ENCODE peak calls at places on chromosomes 1 and 21, in six cellular contexts. E is mesendoderm, V is IMR-90, L is neuronal stem cell, S is trophoblast cell, G is H1. Z is an unnamed sample.

GRCh38 chr1:201711101-201711597 is 117.8 kb upstream of the IPO9 start:
- DNase-seq in E (no peak), V (no peak), L (no peak), S (no peak), G (no peak), Z (no peak)

GRCh38 chr1:216935901-216936300 is 212.7 kb upstream of the ESRRG start:
- DNase-seq in E (no peak), V (no peak), L (no peak), S (no peak), G (no peak), Z (no peak)

GRCh38 chr1:179591592-179592580 is at the start of gene TDRD5:
- DNase-seq in E (peak; percentile 52), V (no peak), L (no peak), S (peak; percentile 54), G (no peak), Z (no peak)

GRCh38 chr1:66438062-66438970 is 95.6 kb upstream of the SGIP1 start:
- DNase-seq in E (no peak), V (no peak), L (no peak), S (no peak), G (no peak), Z (no peak)

GRCh38 chr1:153968000-153968363 is 280 bp downstream of the CREB3L4 start:
- DNase-seq in E (no peak), V (no peak), L (no peak), S (no peak), G (no peak), Z (no peak)

GRCh38 chr21:19236209-19236608 is 832.6 kb upstream of the TMPRSS15 start:
- DNase-seq in E (no peak), V (no peak), L (no peak), S (no peak), G (no peak), Z (no peak)

GRCh38 chr1:2135866-2136265 is 58.7 kb downstream of the FAAP20 start:
- DNase-seq in E (no peak), V (no peak), L (no peak), S (no peak), G (no peak), Z (no peak)

GRCh38 chr1:162215902-162216301 is 146.4 kb downstream of the NOS1AP start:
- DNase-seq in E (peak; percentile 71), V (no peak), L (no peak), S (no peak), G (no peak), Z (no peak)

GRCh38 chr1:94582578-94582977 is 41.0 kb upstream of the F3 start:
- DNase-seq in E (no peak), V (no peak), L (no peak), S (no peak), G (no peak), Z (no peak)

GRCh38 chr21:40445349-40445921 is 401.5 kb downstream of the DSCAM start:
- DNase-seq in E (no peak), V (no peak), L (no peak), S (no peak), G (no peak), Z (no peak)

GRCh38 chr1:33377750-33378149 is 53.1 kb downstream of the PHC2 start:
- DNase-seq in E (no peak), V (peak; percentile 45), L (no peak), S (no peak), G (no peak), Z (no peak)

GRCh38 chr1:172350781-172351180 is 69.7 kb upstream of the C1orf105 start:
- DNase-seq in E (no peak), V (no peak), L (no peak), S (no peak), G (no peak), Z (peak; percentile 29)

GRCh38 chr1:60065199-60065598 is 8.4 kb downstream of the C1orf87 start:
- DNase-seq in E (no peak), V (no peak), L (no peak), S (no peak), G (no peak), Z (no peak)

GRCh38 chr1:10703702-10704101 is 92.7 kb downstream of the CASZ1 start:
- DNase-seq in E (no peak), V (no peak), L (no peak), S (no peak), G (no peak), Z (no peak)

GRCh38 chr21:33111577-33111976 is 41.6 kb downstream of the OLIG1 start:
- DNase-seq in E (no peak), V (no peak), L (no peak), S (no peak), G (no peak), Z (no peak)

GRCh38 chr1:38026592-38027200 is 14.2 kb downstream of the UTP11 start:
- DNase-seq in E (peak; percentile 77), V (peak; percentile 57), L (no peak), S (peak; percentile 38), G (no peak), Z (peak; percentile 70)

GRCh38 chr21:33047231-33047630 is 21.5 kb downstream of the OLIG2 start:
- DNase-seq in E (no peak), V (peak; percentile 72), L (no peak), S (no peak), G (no peak), Z (no peak)

GRCh38 chr1:196180847-196181593 is 427.2 kb downstream of the KCNT2 start:
- DNase-seq in E (peak; percentile 39), V (peak; percentile 98), L (no peak), S (no peak), G (peak; percentile 3), Z (peak; percentile 98)

GRCh38 chr1:156122519-156123355 is 8.2 kb downstream of the LMNA start:
- DNase-seq in E (peak; percentile 56), V (peak; percentile 92), L (no peak), S (peak; percentile 76), G (no peak), Z (peak; percentile 94)

GRCh38 chr1:47440052-47440848 is 2.4 kb downstream of the FOXD2 start:
- DNase-seq in E (no peak), V (no peak), L (no peak), S (no peak), G (no peak), Z (no peak)

GRCh38 chr1:31795801-31796621 is 19.8 kb downstream of the SPOCD1 start:
- DNase-seq in E (no peak), V (peak; percentile 87), L (no peak), S (no peak), G (no peak), Z (peak; percentile 71)

GRCh38 chr1:106568575-106568974 is 487.9 kb upstream of the PRMT6 start:
- DNase-seq in E (no peak), V (no peak), L (no peak), S (no peak), G (no peak), Z (no peak)

GRCh38 chr1:234683856-234684632 is 74.1 kb upstream of the IRF2BP2 start:
- DNase-seq in E (peak; percentile 95), V (peak; percentile 75), L (no peak), S (peak; percentile 84), G (no peak), Z (peak; percentile 85)

GRCh38 chr1:83954301-83954823 is 44.6 kb downstream of the TTLL7 start:
- DNase-seq in E (no peak), V (no peak), L (no peak), S (no peak), G (no peak), Z (no peak)

GRCh38 chr1:170685166-170685565 is 21.2 kb downstream of the PRRX1 start:
- DNase-seq in E (no peak), V (peak; percentile 94), L (no peak), S (no peak), G (no peak), Z (no peak)

GRCh38 chr1:20279507-20279906 is 11.2 kb upstream of the VWA5B1 start:
- DNase-seq in E (peak; percentile 73), V (peak; percentile 60), L (no peak), S (no peak), G (no peak), Z (peak; percentile 35)

GRCh38 chr1:211632808-211633522 is 42.5 kb downstream of the NEK2 start:
- DNase-seq in E (no peak), V (peak; percentile 89), L (no peak), S (no peak), G (no peak), Z (peak; percentile 47)

GRCh38 chr1:35838693-35839245 is 31.0 kb downstream of the AGO4 start:
- DNase-seq in E (no peak), V (no peak), L (no peak), S (no peak), G (no peak), Z (no peak)

GRCh38 chr1:35833424-35833823 is 25.6 kb downstream of the AGO4 start:
- DNase-seq in E (no peak), V (no peak), L (no peak), S (no peak), G (no peak), Z (no peak)

GRCh38 chr1:35834218-35834617 is 26.4 kb downstream of the AGO4 start:
- DNase-seq in E (no peak), V (no peak), L (no peak), S (no peak), G (no peak), Z (no peak)

GRCh38 chr1:35835398-35835797 is 27.6 kb downstream of the AGO4 start:
- DNase-seq in E (no peak), V (no peak), L (no peak), S (no peak), G (no peak), Z (no peak)

DNA sequence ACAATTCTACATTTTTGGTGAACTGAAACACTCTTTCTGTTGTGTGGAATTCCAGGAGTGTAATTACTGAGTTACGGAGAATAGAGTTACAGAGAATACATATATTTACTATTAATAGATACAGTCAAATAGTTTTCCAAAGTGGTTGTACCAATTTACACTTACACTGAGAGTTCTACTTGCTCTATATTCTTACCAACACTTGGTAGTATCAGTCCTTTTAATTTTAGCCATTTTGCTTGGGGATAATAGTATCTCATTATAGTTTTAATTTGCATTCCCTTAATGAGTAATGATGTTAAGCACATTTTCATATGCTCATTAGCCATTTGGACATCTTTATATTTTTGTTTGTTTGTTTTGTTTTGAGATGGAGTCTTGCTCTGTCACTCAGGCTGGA is 28.9 kb downstream of the AGO4 start:
- DNase-seq in E (no peak), V (no peak), L (no peak), S (no peak), G (no peak), Z (no peak)
- H3K36me3 ChIP-seq in E (no peaks in the 10 kb centered on the region), V (peaks cover 31% of the 10 kb centered on the region), L (peaks cover 15% of the 10 kb centered on the region), S (peaks cover 17% of the 10 kb centered on the region), G (peaks cover 11% of the 10 kb centered on the region), Z (peaks cover 84% of the 10 kb centered on the region)

GRCh38 chr21:25735221-25735894 is 586 bp downstream of the GABPA start:
- DNase-seq in E (peak; percentile 83), V (peak; percentile 88), L (peak; percentile 77), S (no peak), G (peak; percentile 66), Z (peak; percentile 95)
- H2BK5ac ChIP-seq in E (peak overlapping the region; percentile 99), V (peak overlapping the region; percentile 99), L (peak overlapping the region; percentile 97), S (peak overlapping the region; percentile 98), G (peak overlapping the region; percentile 98), Z (peak overlapping the region; percentile 96)

GRCh38 chr1:236687273-236687672 is 974 bp downstream of the ACTN2 start:
- DNase-seq in E (no peak), V (no peak), L (no peak), S (no peak), G (no peak), Z (no peak)
- H3K36me3 ChIP-seq in E (no peaks in the 10 kb centered on the region), V (no peaks in the 10 kb centered on the region), L (no peaks in the 10 kb centered on the region), S (no peaks in the 10 kb centered on the region), G (no peaks in the 10 kb centered on the region), Z (no peaks in the 10 kb centered on the region)

GRCh38 chr1:50426108-50426700 is 3.0 kb upstream of the DMRTA2 start:
- DNase-seq in E (peak; percentile 7), V (no peak), L (no peak), S (no peak), G (no peak), Z (no peak)
- H2BK5ac ChIP-seq in E (no peak overlapping the region), V (no peak overlapping the region), L (no peak overlapping the region), S (no peak overlapping the region), G (no peak overlapping the region), Z (no peak overlapping the region)

GRCh38 chr1:214369364-214369763 is 88.4 kb downstream of the SMYD2 start:
- DNase-seq in E (no peak), V (no peak), L (no peak), S (no peak), G (no peak), Z (no peak)
- H3K36me3 ChIP-seq in E (peaks cover 2% of the 10 kb centered on the region), V (peaks cover 40% of the 10 kb centered on the region), L (peaks cover 16% of the 10 kb centered on the region), S (peaks cover 35% of the 10 kb centered on the region), G (peaks cover 34% of the 10 kb centered on the region), Z (peaks cover 71% of the 10 kb centered on the region)

Z was measured in mesenchymal stem cell.